ENCODE peak calls at places on chromosomes 6 and 20, in nine cellular contexts. X is heart left ventricle, A is glutamatergic neuron, R is cardiac muscle cell, B is WTC11, J is nephron progenitor cell, N is mesothelial cell of epicardium, F is endothelial cell, C is AG10803. D is an unnamed sample.

GRCh38 chr20:61850926-61851900 is 214.5 kb downstream of the TAF4 start:
- DNase-seq in X (no peak), A (no peak), R (peak), B (no peak), J (no peak), N (no peak), F (no peak), C (no peak), D (no peak)

GRCh38 chr20:57266251-57267157 is at the start of gene BMP7:
- DNase-seq in X (no peak), A (peak), R (peak), B (peak), J (peak), N (no peak), F (peak), C (no peak), D (peak)

GRCh38 chr20:347640-348484 is 951 bp downstream of the NRSN2 start:
- DNase-seq in X (peak), A (peak), R (peak), B (peak), J (peak), N (peak), F (peak), C (peak), D (peak)

GRCh38 chr6:169981969-169982368 is 230.5 kb downstream of the ERMARD start:
- DNase-seq in X (no peak), A (no peak), R (no peak), B (no peak), J (no peak), N (no peak), F (no peak), C (no peak), D (no peak)

GRCh38 chr6:169313347-169314010 is 59.8 kb upstream of the THBS2 start:
- DNase-seq in X (no peak), A (no peak), R (no peak), B (no peak), J (no peak), N (no peak), F (no peak), C (no peak), D (no peak)

GRCh38 chr6:11810039-11810541 is 31.5 kb upstream of the ADTRP start:
- DNase-seq in X (peak), A (no peak), R (peak), B (no peak), J (no peak), N (no peak), F (no peak), C (peak), D (no peak)

GRCh38 chr20:50721881-50722281 is 9.5 kb upstream of the PARD6B start:
- DNase-seq in X (peak), A (no peak), R (no peak), B (no peak), J (no peak), N (no peak), F (no peak), C (peak), D (no peak)

GRCh38 chr6:148700047-148700712 is 46.6 kb upstream of the UST start:
- DNase-seq in X (no peak), A (no peak), R (no peak), B (no peak), J (no peak), N (no peak), F (no peak), C (peak), D (no peak)

GRCh38 chr20:31857861-31858835 is 12.2 kb downstream of the DUSP15 start:
- DNase-seq in X (no peak), A (peak), R (no peak), B (peak), J (no peak), N (no peak), F (no peak), C (no peak), D (no peak)

GRCh38 chr6:103273048-103273447 is 1586.7 kb downstream of the HACE1 start:
- DNase-seq in X (no peak), A (no peak), R (peak), B (no peak), J (no peak), N (no peak), F (no peak), C (no peak), D (no peak)
- TF ChIP-seq CTCF in X (no peak), A (peak), R (no peak), B (no peak), J (peak), N (peak), F (peak), C (no peak), D (peak)

GRCh38 chr6:33417903-33418689 is at the start of gene CUTA:
- DNase-seq in X (peak), A (peak), R (peak), B (peak), J (peak), N (peak), F (peak), C (peak), D (peak)

GRCh38 chr6:33419580-33420492 is at the start of gene SYNGAP1:
- DNase-seq in X (peak), A (peak), R (peak), B (peak), J (peak), N (no peak), F (no peak), C (peak), D (no peak)

GRCh38 chr6:33420493-33421343 is 853 bp downstream of the SYNGAP1 start:
- DNase-seq in X (peak), A (no peak), R (no peak), B (no peak), J (no peak), N (no peak), F (no peak), C (no peak), D (no peak)

GRCh38 chr6:33417127-33417902 is 592 bp downstream of the CUTA start:
- DNase-seq in X (no peak), A (no peak), R (peak), B (no peak), J (peak), N (no peak), F (no peak), C (peak), D (no peak)

DNA sequence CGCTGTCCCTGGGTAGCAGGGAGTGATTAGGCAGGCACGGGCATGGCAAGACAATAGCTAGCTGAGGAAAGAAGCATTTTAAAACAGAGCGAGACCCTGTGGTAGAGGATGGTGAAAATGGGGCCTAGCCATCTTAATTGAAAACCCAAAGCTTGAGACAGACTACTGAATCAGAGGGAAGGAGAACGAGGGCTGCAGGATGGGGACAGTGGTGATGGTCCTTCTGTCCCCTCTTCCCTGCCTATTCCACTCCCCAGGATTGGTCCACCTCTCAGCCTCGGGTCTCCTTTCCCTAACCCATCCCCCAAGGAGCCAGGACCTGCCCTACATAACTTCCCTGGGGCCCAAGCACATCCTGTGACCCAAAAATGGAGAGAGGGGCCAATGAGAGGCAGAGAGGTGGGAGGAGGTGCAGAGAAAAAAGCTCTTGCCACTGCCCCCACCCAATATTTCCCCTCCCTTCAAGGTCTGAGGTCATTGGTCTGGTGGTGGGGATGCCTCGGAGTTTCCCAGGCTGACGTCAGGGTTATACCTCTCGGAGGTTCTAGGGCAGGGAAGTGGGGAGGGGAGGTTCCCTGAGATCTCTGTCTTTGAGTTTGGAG is 884 bp upstream of the CUTA start:
- DNase-seq in X (no peak), A (no peak), R (no peak), B (no peak), J (no peak), N (no peak), F (no peak), C (no peak), D (no peak)
- TF ChIP-seq CTCF in X (no peak), A (no peak), R (no peak), B (peak), J (no peak), N (no peak), F (no peak), C (no peak), D (no peak)

DNA sequence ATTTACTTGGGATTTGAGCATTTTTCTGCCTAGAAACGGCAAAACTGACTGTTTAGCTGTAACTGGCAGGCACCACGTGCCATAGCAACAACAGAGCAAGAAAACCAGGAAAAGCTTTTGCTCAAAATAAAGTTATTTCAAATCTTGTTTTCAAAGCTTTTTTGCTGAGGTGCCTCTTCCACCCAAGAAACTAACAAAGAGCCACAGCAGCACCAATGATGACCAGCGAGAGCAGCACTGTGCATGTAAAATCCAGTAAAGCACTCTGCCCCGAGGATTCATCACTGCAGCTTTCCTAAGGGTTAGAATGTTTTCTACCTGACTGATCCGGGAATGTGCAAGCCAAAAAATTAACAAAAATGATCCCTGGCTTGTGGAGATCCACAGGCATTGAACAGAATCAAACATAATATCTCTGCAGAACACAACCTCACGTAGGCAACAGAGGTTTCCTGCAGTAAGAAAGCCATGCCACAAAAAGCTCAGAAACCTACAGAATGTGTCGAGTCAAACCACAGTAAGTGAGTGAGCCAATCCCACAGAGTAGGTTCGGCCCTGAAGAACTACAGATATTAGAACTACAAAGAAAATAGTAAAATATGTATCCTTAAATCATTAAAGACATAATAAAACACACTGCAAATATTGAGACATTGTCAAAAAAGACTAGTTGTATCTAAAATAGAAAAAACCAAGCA is 7.4 kb upstream of the ULBP3 start:
- DNase-seq in X (no peak), A (no peak), R (no peak), B (no peak), J (no peak), N (no peak), F (no peak), C (no peak), D (no peak)
- TF ChIP-seq CTCF in X (no peak), A (peak), R (no peak), B (no peak), J (peak), N (no peak), F (no peak), C (no peak), D (peak)

GRCh38 chr20:54197621-54198604 is 10.0 kb upstream of the PFDN4 start:
- DNase-seq in X (no peak), A (no peak), R (no peak), B (no peak), J (no peak), N (no peak), F (no peak), C (peak), D (no peak)
- TF ChIP-seq CTCF in X (no peak), A (no peak), R (peak), B (no peak), J (no peak), N (no peak), F (no peak), C (peak), D (peak)

GRCh38 chr6:19472850-19473249 is 364.3 kb upstream of the ID4 start:
- DNase-seq in X (no peak), A (peak), R (no peak), B (peak), J (no peak), N (no peak), F (peak), C (no peak), D (no peak)
- TF ChIP-seq CTCF in X (no peak), A (peak), R (peak), B (peak), J (peak), N (no peak), F (no peak), C (peak), D (peak)

DNA sequence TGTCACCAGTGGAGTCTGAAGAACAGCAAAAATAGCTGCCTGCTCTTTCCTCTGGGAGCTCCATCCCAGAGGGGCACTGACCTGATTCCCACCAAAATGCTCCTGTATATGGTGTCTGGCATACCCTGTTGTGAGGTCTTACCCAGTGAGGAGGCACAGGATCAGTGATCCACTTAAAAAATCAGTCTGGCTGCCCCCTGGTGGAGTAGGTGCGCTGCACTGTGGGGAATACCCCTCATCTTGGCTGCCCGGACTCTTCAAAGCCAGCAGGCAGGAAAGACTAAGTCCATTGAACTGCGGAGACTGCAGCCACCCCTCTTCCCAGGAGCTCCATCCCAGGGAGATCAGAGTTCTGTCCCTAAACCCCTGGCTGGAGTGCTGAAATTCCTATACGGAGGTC is 230.9 kb upstream of the HTR1E start:
- DNase-seq in X (no peak), A (no peak), R (no peak), B (peak), J (peak), N (no peak), F (peak), C (no peak), D (no peak)
- TF ChIP-seq CTCF in X (no peak), A (peak), R (no peak), B (no peak), J (peak), N (no peak), F (no peak), C (no peak), D (peak)

GRCh38 chr6:677919-678318 is 15.0 kb downstream of the EXOC2 start:
- DNase-seq in X (no peak), A (no peak), R (no peak), B (no peak), J (no peak), N (no peak), F (no peak), C (no peak), D (no peak)
- TF ChIP-seq CTCF in X (no peak), A (no peak), R (no peak), B (no peak), J (no peak), N (no peak), F (no peak), C (no peak), D (no peak)

GRCh38 chr6:111154981-111155380 is 67.7 kb downstream of the SLC16A10 start:
- DNase-seq in X (no peak), A (no peak), R (no peak), B (no peak), J (no peak), N (no peak), F (no peak), C (no peak), D (no peak)
- TF ChIP-seq CTCF in X (no peak), A (no peak), R (no peak), B (no peak), J (no peak), N (no peak), F (no peak), C (no peak), D (no peak)

DNA sequence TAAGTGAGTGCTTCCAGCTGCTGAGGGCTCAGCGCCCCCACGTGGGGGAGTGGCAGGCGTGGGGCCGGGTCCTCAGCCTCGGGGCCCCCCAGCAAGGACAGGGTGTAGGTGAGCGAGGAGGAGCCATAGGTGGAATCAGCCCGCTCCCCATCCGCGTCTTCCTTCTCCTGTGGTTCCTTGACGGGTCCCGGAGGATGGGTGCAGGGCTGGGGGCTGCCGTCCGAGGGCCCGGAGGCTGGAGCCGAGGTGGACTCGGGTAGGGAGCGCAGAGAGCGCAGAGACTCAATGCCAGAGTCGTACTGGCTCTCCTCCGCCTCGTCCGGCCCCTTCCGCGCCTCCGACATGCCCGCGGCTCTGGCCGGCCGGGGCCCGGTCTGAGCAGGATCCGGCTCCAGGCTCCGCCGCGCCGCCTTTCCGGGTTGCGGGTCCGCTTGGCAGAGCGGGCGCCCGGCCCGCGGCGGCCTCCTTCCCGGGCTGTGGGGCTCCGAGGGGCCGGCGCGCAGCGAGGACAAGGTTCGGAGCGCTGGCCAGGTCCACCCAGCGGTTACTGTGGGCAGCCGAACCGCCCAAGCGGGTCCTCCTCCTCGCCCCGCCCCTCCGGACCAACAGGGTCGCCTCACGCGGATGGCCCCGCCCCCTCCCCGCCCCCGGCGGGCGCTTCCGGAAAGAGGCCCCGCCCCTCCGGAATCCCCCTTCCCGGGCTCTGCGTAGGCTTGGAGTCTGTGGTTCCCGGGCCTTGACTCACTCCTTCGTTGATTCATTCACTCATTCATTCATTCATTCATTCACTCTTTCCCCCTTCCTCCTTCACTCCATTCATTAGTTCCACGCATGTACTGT is at the start of gene NFKBIE:
- DNase-seq in X (peak), A (peak), R (peak), B (peak), J (peak), N (peak), F (peak), C (peak), D (peak)
- TF ChIP-seq CTCF in X (peak), A (no peak), R (peak), B (no peak), J (no peak), N (no peak), F (no peak), C (peak), D (peak)

GRCh38 chr6:161444464-161444863 is 170.6 kb upstream of the AGPAT4 start:
- DNase-seq in X (peak), A (peak), R (no peak), B (peak), J (peak), N (no peak), F (no peak), C (peak), D (peak)
- TF ChIP-seq CTCF in X (no peak), A (no peak), R (peak), B (no peak), J (no peak), N (no peak), F (no peak), C (peak), D (peak)